ENCODE peak calls at places on chromosomes 7 and 10, in six cellular contexts. C, Z, O, L, U and J are unnamed samples.

GRCh38 chr7:154484943-154485342 is 432.7 kb downstream of the DPP6 start:
- DNase-seq in C (no peak), Z (no peak), O (no peak), L (no peak), U (no peak), J (no peak)

GRCh38 chr10:11057018-11057417 is 39.3 kb downstream of the CELF2 start:
- DNase-seq in C (no peak), Z (no peak), O (no peak), L (no peak), U (no peak), J (no peak)

GRCh38 chr7:127644484-127644883 is 7.5 kb upstream of the SND1 start:
- DNase-seq in C (no peak), Z (no peak), O (no peak), L (no peak), U (no peak), J (no peak)

GRCh38 chr10:6678211-6678803 is 98.2 kb upstream of the PRKCQ start:
- DNase-seq in C (peak; percentile 43), Z (no peak), O (peak; percentile 51), L (peak; percentile 28), U (peak; percentile 56), J (peak; percentile 53)

GRCh38 chr7:126524967-126525366 is 727.8 kb downstream of the GRM8 start:
- DNase-seq in C (no peak), Z (no peak), O (no peak), L (no peak), U (no peak), J (no peak)

GRCh38 chr7:30237271-30237695 is 47.1 kb upstream of the ZNRF2 start:
- DNase-seq in C (no peak), Z (no peak), O (no peak), L (no peak), U (no peak), J (no peak)

GRCh38 chr10:100518761-100519241 is 860 bp downstream of the SEC31B start:
- DNase-seq in C (peak; percentile 45), Z (no peak), O (peak; percentile 76), L (peak; percentile 36), U (peak; percentile 55), J (peak; percentile 59)

GRCh38 chr7:1368682-1369571 is 90.3 kb downstream of the MICALL2 start:
- DNase-seq in C (peak; percentile 2), Z (no peak), O (no peak), L (no peak), U (no peak), J (peak; percentile 59)

GRCh38 chr7:51141451-51141971 is 175.1 kb downstream of the COBL start:
- DNase-seq in C (no peak), Z (no peak), O (no peak), L (no peak), U (peak; percentile 36), J (peak; percentile 13)

GRCh38 chr7:69365588-69366241 is 232.6 kb upstream of the AUTS2 start:
- DNase-seq in C (no peak), Z (no peak), O (no peak), L (no peak), U (no peak), J (no peak)

GRCh38 chr10:111295788-111296187 is 219.0 kb downstream of the ADRA2A start:
- DNase-seq in C (no peak), Z (no peak), O (no peak), L (no peak), U (no peak), J (no peak)

GRCh38 chr10:88557659-88558058 is 25.5 kb downstream of the RNLS start:
- DNase-seq in C (no peak), Z (no peak), O (no peak), L (no peak), U (no peak), J (no peak)

GRCh38 chr10:78764436-78764835 is 304.3 kb upstream of the ZMIZ1 start:
- DNase-seq in C (no peak), Z (no peak), O (no peak), L (no peak), U (no peak), J (no peak)

GRCh38 chr10:11326919-11327318 is 284.5 kb downstream of the USP6NL start:
- DNase-seq in C (no peak), Z (no peak), O (no peak), L (no peak), U (no peak), J (no peak)

GRCh38 chr10:6225263-6225814 is 22.6 kb downstream of the PFKFB3 start:
- DNase-seq in C (no peak), Z (no peak), O (no peak), L (no peak), U (no peak), J (no peak)

GRCh38 chr7:112495156-112495788 is 14.5 kb downstream of the LSMEM1 start:
- DNase-seq in C (no peak), Z (no peak), O (no peak), L (no peak), U (no peak), J (no peak)

GRCh38 chr10:72688208-72688651 is 3.7 kb upstream of the MCU start:
- DNase-seq in C (no peak), Z (no peak), O (no peak), L (no peak), U (no peak), J (peak; percentile 41)

GRCh38 chr7:133742709-133743538 is 384.2 kb upstream of the LRGUK start:
- DNase-seq in C (no peak), Z (no peak), O (no peak), L (no peak), U (no peak), J (peak; percentile 3)

GRCh38 chr10:95499482-95499989 is 61.6 kb downstream of the SORBS1 start:
- DNase-seq in C (no peak), Z (no peak), O (no peak), L (no peak), U (no peak), J (no peak)

GRCh38 chr10:80871083-80871482 is 333.4 kb downstream of the SH2D4B start:
- DNase-seq in C (no peak), Z (no peak), O (no peak), L (no peak), U (no peak), J (no peak)

GRCh38 chr7:27910341-27910740 is 170.4 kb downstream of the TAX1BP1 start:
- DNase-seq in C (no peak), Z (no peak), O (no peak), L (no peak), U (no peak), J (no peak)

GRCh38 chr7:130363156-130363847 is 17.0 kb upstream of the CPA1 start:
- DNase-seq in C (no peak), Z (no peak), O (peak; percentile 71), L (no peak), U (no peak), J (no peak)

GRCh38 chr7:21500117-21500516 is 42.7 kb upstream of the DNAH11 start:
- DNase-seq in C (no peak), Z (no peak), O (no peak), L (no peak), U (no peak), J (no peak)

GRCh38 chr10:78927257-78927995 is 141.3 kb upstream of the ZMIZ1 start:
- DNase-seq in C (no peak), Z (no peak), O (no peak), L (no peak), U (no peak), J (no peak)

GRCh38 chr7:151012921-151013347 is 11.4 kb downstream of the ATG9B start:
- DNase-seq in C (no peak), Z (no peak), O (peak; percentile 37), L (no peak), U (no peak), J (peak; percentile 47)

GRCh38 chr7:136030867-136031318 is 53.7 kb upstream of the MTPN start:
- DNase-seq in C (no peak), Z (no peak), O (no peak), L (no peak), U (no peak), J (no peak)

GRCh38 chr10:1187855-1188555 is 131.8 kb downstream of the WDR37 start:
- DNase-seq in C (no peak), Z (no peak), O (no peak), L (no peak), U (no peak), J (no peak)

GRCh38 chr10:12351447-12351846 is 2.1 kb downstream of the CAMK1D start:
- DNase-seq in C (peak; percentile 3), Z (no peak), O (no peak), L (no peak), U (no peak), J (no peak)

GRCh38 chr7:140390034-140390433 is 8.3 kb downstream of the SLC37A3 start:
- DNase-seq in C (no peak), Z (no peak), O (no peak), L (no peak), U (no peak), J (no peak)